ENCODE peak calls at places on chromosome 11, in eight cellular contexts. M, R, V, F, I, S, Y and P are unnamed samples. For H3K4me1, the result is how much of the 10 kb centered on the place peaks cover.

GRCh38 chr11:86230196-86230813 is 14.2 kb upstream of the EED start:
- DNase-seq in M (no peak), R (no peak), V (no peak), F (no peak), I (no peak), S (no peak), Y (no peak), P (no peak)

GRCh38 chr11:67468056-67468455 is 995 bp downstream of the TMEM134 start:
- DNase-seq in M (peak), R (peak), V (no peak), F (peak), I (peak), S (peak), Y (peak), P (no peak)

GRCh38 chr11:125053167-125053566 is 9.9 kb upstream of the SLC37A2 start:
- DNase-seq in M (no peak), R (no peak), V (no peak), F (no peak), I (no peak), S (no peak), Y (no peak), P (no peak)

GRCh38 chr11:69152748-69153446 is 2.8 kb upstream of the SMIM38 start:
- DNase-seq in M (no peak), R (no peak), V (no peak), F (no peak), I (no peak), S (no peak), Y (no peak), P (no peak)

GRCh38 chr11:132994038-132994502 is 538.2 kb downstream of the OPCML start:
- DNase-seq in M (no peak), R (no peak), V (no peak), F (no peak), I (no peak), S (no peak), Y (no peak), P (no peak)

GRCh38 chr11:36101466-36101865 is 157.6 kb downstream of the LDLRAD3 start:
- DNase-seq in M (no peak), R (no peak), V (no peak), F (no peak), I (no peak), S (no peak), Y (no peak), P (no peak)

GRCh38 chr11:102283088-102283487 is 34.2 kb upstream of the BIRC3 start:
- DNase-seq in M (no peak), R (no peak), V (no peak), F (no peak), I (no peak), S (no peak), Y (no peak), P (no peak)

GRCh38 chr11:130168105-130168504 is 8.5 kb downstream of the ST14 start:
- DNase-seq in M (no peak), R (no peak), V (no peak), F (peak), I (no peak), S (no peak), Y (no peak), P (no peak)

GRCh38 chr11:494761-495536 is 12.1 kb downstream of the RNH1 start:
- DNase-seq in M (no peak), R (no peak), V (no peak), F (no peak), I (no peak), S (no peak), Y (no peak), P (no peak)

GRCh38 chr11:67272327-67273259 is 6.3 kb downstream of the GRK2 start:
- DNase-seq in M (no peak), R (no peak), V (peak), F (peak), I (no peak), S (peak), Y (peak), P (no peak)

GRCh38 chr11:96038046-96038445 is 114.1 kb upstream of the MTMR2 start:
- DNase-seq in M (no peak), R (no peak), V (no peak), F (no peak), I (no peak), S (no peak), Y (no peak), P (no peak)

GRCh38 chr11:2150206-2150847 is 10.7 kb downstream of the INS start:
- DNase-seq in M (no peak), R (no peak), V (no peak), F (no peak), I (no peak), S (no peak), Y (no peak), P (no peak)

GRCh38 chr11:10365045-10365444 is 60.2 kb downstream of the ADM start:
- DNase-seq in M (no peak), R (no peak), V (no peak), F (no peak), I (no peak), S (no peak), Y (no peak), P (no peak)

GRCh38 chr11:102279641-102280170 is 37.6 kb upstream of the BIRC3 start:
- DNase-seq in M (peak), R (peak), V (no peak), F (peak), I (no peak), S (no peak), Y (no peak), P (peak)

GRCh38 chr11:11584937-11585336 is 36.9 kb downstream of the GALNT18 start:
- DNase-seq in M (no peak), R (no peak), V (no peak), F (no peak), I (no peak), S (no peak), Y (no peak), P (no peak)

GRCh38 chr11:33696411-33696810 is 4.2 kb downstream of the C11orf91 start:
- DNase-seq in M (no peak), R (peak), V (no peak), F (no peak), I (peak), S (no peak), Y (no peak), P (no peak)

GRCh38 chr11:56513280-56513679 is 22.1 kb upstream of the OR5M8 start:
- DNase-seq in M (no peak), R (no peak), V (no peak), F (no peak), I (no peak), S (no peak), Y (no peak), P (no peak)

GRCh38 chr11:128884703-128885338 is 6.3 kb upstream of the KCNJ5 start:
- DNase-seq in M (peak), R (peak), V (no peak), F (peak), I (peak), S (no peak), Y (peak), P (peak)

GRCh38 chr11:66639066-66639813 is 737 bp downstream of the RBM4 start:
- DNase-seq in M (no peak), R (peak), V (no peak), F (peak), I (no peak), S (no peak), Y (no peak), P (peak)

GRCh38 chr11:819943-820649 is 1.4 kb downstream of the PNPLA2 start:
- DNase-seq in M (peak), R (peak), V (peak), F (peak), I (peak), S (peak), Y (peak), P (peak)

GRCh38 chr11:93477684-93478234 is 65.4 kb downstream of the SMCO4 start:
- DNase-seq in M (no peak), R (no peak), V (no peak), F (no peak), I (no peak), S (no peak), Y (no peak), P (no peak)

GRCh38 chr11:46336781-46337180 is 10.5 kb upstream of the DGKZ start:
- DNase-seq in M (no peak), R (no peak), V (no peak), F (no peak), I (no peak), S (no peak), Y (no peak), P (no peak)

GRCh38 chr11:65310215-65310614 is 4.5 kb upstream of the CDC42EP2 start:
- DNase-seq in M (no peak), R (no peak), V (peak), F (peak), I (no peak), S (no peak), Y (no peak), P (no peak)

GRCh38 chr11:65308281-65308891 is 6.3 kb upstream of the CDC42EP2 start:
- DNase-seq in M (no peak), R (peak), V (no peak), F (peak), I (peak), S (no peak), Y (no peak), P (no peak)

GRCh38 chr11:65310756-65311155 is 3.9 kb upstream of the CDC42EP2 start:
- DNase-seq in M (no peak), R (no peak), V (no peak), F (no peak), I (no peak), S (no peak), Y (no peak), P (no peak)

GRCh38 chr11:65307298-65308229 is 7.1 kb upstream of the CDC42EP2 start:
- DNase-seq in M (no peak), R (no peak), V (no peak), F (no peak), I (no peak), S (no peak), Y (no peak), P (no peak)

GRCh38 chr11:65309006-65309405 is 5.7 kb upstream of the CDC42EP2 start:
- DNase-seq in M (no peak), R (no peak), V (no peak), F (no peak), I (no peak), S (no peak), Y (no peak), P (no peak)
- H3K4me1 ChIP-seq in M (under half), R (under half), V (under half), F (under half), I (half or more), S (under half), Y (under half), P (under half)

GRCh38 chr11:28878025-28878424 is 769.8 kb downstream of the METTL15 start:
- DNase-seq in M (no peak), R (no peak), V (no peak), F (no peak), I (no peak), S (no peak), Y (no peak), P (no peak)

GRCh38 chr11:28874706-28875105 is 766.5 kb downstream of the METTL15 start:
- DNase-seq in M (no peak), R (no peak), V (no peak), F (no peak), I (no peak), S (no peak), Y (no peak), P (no peak)

GRCh38 chr11:28879869-28880268 is 771.7 kb downstream of the METTL15 start:
- DNase-seq in M (no peak), R (no peak), V (no peak), F (no peak), I (no peak), S (no peak), Y (no peak), P (no peak)

DNA sequence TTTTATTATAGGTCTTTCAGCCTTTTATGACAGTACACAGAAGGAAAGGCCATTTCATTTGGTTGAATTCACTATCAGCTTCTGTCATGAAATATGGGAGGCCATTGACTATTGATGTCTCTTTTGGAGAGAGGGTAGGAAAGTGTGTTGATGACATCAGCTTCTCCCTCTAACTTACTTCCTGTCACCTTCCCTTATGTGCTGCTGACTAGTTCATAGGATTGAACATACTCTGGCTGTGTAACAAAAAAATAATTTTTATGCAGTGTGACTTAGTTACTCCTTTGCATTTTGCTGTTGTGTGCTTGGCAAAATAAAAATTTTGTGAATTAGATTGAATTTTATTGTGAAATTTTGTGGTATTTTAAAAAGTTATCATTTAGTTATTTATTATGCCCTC is 769.2 kb downstream of the METTL15 start:
- DNase-seq in M (no peak), R (no peak), V (no peak), F (no peak), I (no peak), S (no peak), Y (no peak), P (no peak)
- H3K4me3 ChIP-seq in M (no peak), R (no peak), V (no peak), F (no peak), I (no peak), S (no peak), Y (no peak), P (no peak)

GRCh38 chr11:62610814-62611704 is 1.5 kb downstream of the EML3 start:
- DNase-seq in M (no peak), R (no peak), V (no peak), F (no peak), I (no peak), S (no peak), Y (no peak), P (no peak)

GRCh38 chr11:62614275-62614674 is 1.2 kb downstream of the ROM1 start:
- DNase-seq in M (no peak), R (peak), V (no peak), F (no peak), I (peak), S (no peak), Y (no peak), P (no peak)

GRCh38 chr11:62613275-62613864 is 313 bp downstream of the ROM1 start:
- DNase-seq in M (no peak), R (no peak), V (no peak), F (no peak), I (peak), S (peak), Y (no peak), P (no peak)

GRCh38 chr11:62611705-62612365 is 740 bp downstream of the EML3 start:
- DNase-seq in M (no peak), R (peak), V (no peak), F (peak), I (peak), S (no peak), Y (peak), P (peak)

GRCh38 chr11:62612366-62613274 is at the start of the genes EML3 and ROM1:
- DNase-seq in M (peak), R (peak), V (peak), F (peak), I (peak), S (peak), Y (peak), P (peak)
- TF ChIP-seq POLR2A in M (peak), R (peak), V (no peak), F (peak), I (no peak), S (no peak), Y (no peak), P (no peak)

GRCh38 chr11:88489030-88489429 is 151.5 kb upstream of the CTSC start:
- DNase-seq in M (no peak), R (no peak), V (no peak), F (no peak), I (no peak), S (no peak), Y (no peak), P (no peak)

GRCh38 chr11:88491674-88492073 is 154.1 kb upstream of the CTSC start:
- DNase-seq in M (no peak), R (no peak), V (no peak), F (no peak), I (no peak), S (no peak), Y (no peak), P (no peak)

GRCh38 chr11:88494857-88495256 is 157.3 kb upstream of the CTSC start:
- DNase-seq in M (no peak), R (no peak), V (no peak), F (no peak), I (no peak), S (no peak), Y (no peak), P (no peak)
- H3K4me1 ChIP-seq in M (under half), R (under half), V (under half), F (under half), I (under half), S (under half), Y (under half), P (under half)

GRCh38 chr11:61752925-61753551 is 602 bp downstream of the MYRF start:
- DNase-seq in M (no peak), R (no peak), V (no peak), F (no peak), I (no peak), S (no peak), Y (no peak), P (no peak)

GRCh38 chr11:61754534-61755482 is 2.4 kb downstream of the MYRF start:
- DNase-seq in M (no peak), R (peak), V (no peak), F (no peak), I (peak), S (no peak), Y (peak), P (no peak)

GRCh38 chr11:61751384-61751783 is 1.1 kb upstream of the MYRF start:
- DNase-seq in M (no peak), R (no peak), V (no peak), F (no peak), I (no peak), S (no peak), Y (peak), P (peak)

GRCh38 chr11:61752117-61752924 is at the start of gene MYRF:
- DNase-seq in M (peak), R (peak), V (no peak), F (peak), I (peak), S (no peak), Y (peak), P (peak)

GRCh38 chr11:61753672-61754071 is 1.2 kb downstream of the MYRF start:
- DNase-seq in M (no peak), R (no peak), V (no peak), F (no peak), I (no peak), S (no peak), Y (peak), P (no peak)
- H3K4me3 ChIP-seq in M (no peak), R (no peak), V (no peak), F (no peak), I (peak), S (no peak), Y (peak), P (no peak)

GRCh38 chr11:120184946-120185677 is 25.7 kb upstream of the OAF start:
- DNase-seq in M (no peak), R (peak), V (peak), F (peak), I (peak), S (peak), Y (peak), P (peak)
- TF ChIP-seq POLR2A in M (no peak), R (peak), V (no peak), F (peak), I (no peak), S (no peak), Y (peak), P (no peak)

GRCh38 chr11:12778506-12778905 is 104.3 kb downstream of the TEAD1 start:
- DNase-seq in M (no peak), R (no peak), V (no peak), F (no peak), I (no peak), S (no peak), Y (no peak), P (no peak)

GRCh38 chr11:12773591-12773990 is 99.4 kb downstream of the TEAD1 start:
- DNase-seq in M (no peak), R (no peak), V (no peak), F (no peak), I (no peak), S (no peak), Y (no peak), P (no peak)

GRCh38 chr11:12775955-12776354 is 101.7 kb downstream of the TEAD1 start:
- DNase-seq in M (no peak), R (no peak), V (no peak), F (no peak), I (no peak), S (no peak), Y (no peak), P (no peak)

GRCh38 chr11:12772324-12772723 is 98.1 kb downstream of the TEAD1 start:
- DNase-seq in M (no peak), R (no peak), V (no peak), F (no peak), I (no peak), S (no peak), Y (no peak), P (no peak)

GRCh38 chr11:12777208-12777874 is 103.1 kb downstream of the TEAD1 start:
- DNase-seq in M (no peak), R (no peak), V (no peak), F (no peak), I (no peak), S (no peak), Y (no peak), P (no peak)
- H3K4me1 ChIP-seq in M (under half), R (under half), V (under half), F (under half), I (under half), S (under half), Y (under half), P (under half)

GRCh38 chr11:65355776-65356393 is 1.3 kb downstream of the TIGD3 start:
- DNase-seq in M (peak), R (peak), V (no peak), F (peak), I (no peak), S (peak), Y (peak), P (peak)
- H3K4me3 ChIP-seq in M (no peak), R (peak), V (peak), F (peak), I (peak), S (peak), Y (peak), P (peak)

GRCh38 chr11:60912223-60912850 is 1.6 kb upstream of the TMEM109 start:
- DNase-seq in M (no peak), R (no peak), V (no peak), F (no peak), I (no peak), S (no peak), Y (no peak), P (no peak)

GRCh38 chr11:60915250-60915914 is 1.4 kb downstream of the TMEM109 start:
- DNase-seq in M (peak), R (peak), V (peak), F (peak), I (peak), S (no peak), Y (peak), P (peak)

GRCh38 chr11:60912851-60913550 is 957 bp upstream of the TMEM109 start:
- DNase-seq in M (peak), R (no peak), V (no peak), F (no peak), I (peak), S (no peak), Y (no peak), P (no peak)

GRCh38 chr11:60914620-60915249 is 777 bp downstream of the TMEM109 start:
- DNase-seq in M (no peak), R (peak), V (no peak), F (peak), I (no peak), S (no peak), Y (no peak), P (peak)

GRCh38 chr11:60913793-60914619 is at the start of gene TMEM109:
- DNase-seq in M (peak), R (peak), V (peak), F (peak), I (peak), S (peak), Y (peak), P (peak)
- TF ChIP-seq POLR2A in M (peak), R (peak), V (no peak), F (peak), I (no peak), S (no peak), Y (peak), P (peak)

GRCh38 chr11:72739240-72740059 is 12.8 kb downstream of the ARAP1 start:
- DNase-seq in M (no peak), R (no peak), V (no peak), F (no peak), I (no peak), S (peak), Y (no peak), P (no peak)

GRCh38 chr11:72737341-72737740 is 14.9 kb downstream of the ARAP1 start:
- DNase-seq in M (no peak), R (no peak), V (no peak), F (no peak), I (no peak), S (no peak), Y (no peak), P (no peak)

GRCh38 chr11:72738199-72739141 is 13.7 kb downstream of the ARAP1 start:
- DNase-seq in M (no peak), R (peak), V (no peak), F (no peak), I (peak), S (peak), Y (no peak), P (peak)

GRCh38 chr11:72735495-72736027 is 16.6 kb downstream of the ARAP1 start:
- DNase-seq in M (no peak), R (no peak), V (no peak), F (no peak), I (no peak), S (no peak), Y (no peak), P (no peak)

DNA sequence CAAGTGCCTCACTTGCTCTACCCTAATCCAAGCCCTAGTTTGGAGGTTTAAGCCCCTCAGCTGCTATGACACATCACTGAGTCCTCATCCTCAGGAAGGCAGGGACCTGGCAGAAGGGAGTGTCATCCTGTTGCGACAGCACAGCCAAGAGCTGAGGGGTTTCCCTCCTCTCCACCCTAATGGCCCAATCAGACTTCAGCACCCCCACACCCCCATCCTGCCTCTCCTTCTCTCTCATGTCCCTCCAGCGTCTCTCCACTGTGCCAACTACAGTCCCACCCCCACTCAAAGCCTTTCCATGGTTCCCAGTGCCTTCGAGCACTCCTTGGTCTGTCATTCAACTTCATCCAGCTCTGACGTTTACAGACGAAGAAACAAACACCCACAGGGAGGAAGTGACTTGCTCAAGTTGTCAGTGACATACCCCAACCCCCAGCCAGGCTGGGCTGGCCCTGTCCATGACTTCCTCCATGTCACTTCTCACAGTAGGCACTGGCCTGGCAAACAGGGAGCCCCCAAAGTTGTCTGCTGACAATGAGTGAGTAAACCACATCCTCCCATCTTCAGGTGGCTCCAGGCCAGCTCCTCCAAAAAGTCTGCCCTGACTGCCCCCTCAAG is 15.6 kb downstream of the ARAP1 start:
- DNase-seq in M (no peak), R (peak), V (no peak), F (no peak), I (no peak), S (no peak), Y (no peak), P (peak)
- H3K4me1 ChIP-seq in M (under half), R (under half), V (under half), F (under half), I (under half), S (under half), Y (under half), P (under half)